ENCODE peak calls at places on chromosomes 3 and 15, in five cellular contexts. U is A549, Q is heart left ventricle, K is tibial nerve, R is adrenal gland. E is an unnamed sample.

GRCh38 chr3:157086053-157086761 is 73.7 kb downstream of the CCNL1 start:
- DNase-seq in Q (peak; percentile 71), K (no peak), R (no peak), U (no peak), E (no peak)

GRCh38 chr3:15171096-15171495 is 35.0 kb upstream of the CAPN7 start:
- DNase-seq in R (no peak), U (no peak), K (no peak), Q (no peak), E (no peak)

GRCh38 chr3:143337387-143337786 is 217.8 kb downstream of the CHST2 start:
- DNase-seq in U (no peak), K (no peak), Q (no peak), R (no peak), E (no peak)

GRCh38 chr15:41332788-41333527 is at the start of gene NUSAP1:
- DNase-seq in U (no peak), Q (no peak), K (no peak), R (no peak), E (no peak)

GRCh38 chr3:187979543-187979942 is 174.4 kb upstream of the LPP start:
- DNase-seq in K (no peak), Q (no peak), R (no peak), U (no peak), E (peak; percentile 85)

GRCh38 chr3:27900316-27900715 is 178.2 kb upstream of the EOMES start:
- DNase-seq in Q (no peak), R (no peak), U (no peak), K (no peak), E (no peak)

GRCh38 chr15:101019351-101019750 is 100.2 kb downstream of the LRRK1 start:
- DNase-seq in U (no peak), Q (no peak), R (no peak), K (no peak), E (peak; percentile 11)

GRCh38 chr3:56801151-56801596 is 575 bp downstream of the ARHGEF3 start:
- DNase-seq in Q (no peak), R (peak; percentile 46), K (no peak), U (no peak), E (peak; percentile 35)

GRCh38 chr3:184565421-184566211 is 4.0 kb downstream of the EPHB3 start:
- DNase-seq in K (no peak), U (no peak), Q (peak; percentile 29), R (no peak), E (peak; percentile 73)

GRCh38 chr3:44236485-44236908 is 5.2 kb upstream of the TOPAZ1 start:
- DNase-seq in Q (no peak), R (no peak), K (no peak), U (no peak), E (no peak)

GRCh38 chr3:194307849-194308248 is 43.3 kb downstream of the CPN2 start:
- DNase-seq in Q (no peak), R (no peak), U (no peak), K (no peak), E (no peak)

GRCh38 chr3:123147754-123148535 is 53.8 kb upstream of the SEC22A start:
- DNase-seq in R (no peak), Q (no peak), K (no peak), U (no peak), E (no peak)

GRCh38 chr3:58021072-58021959 is 13.1 kb downstream of the FLNB start:
- DNase-seq in Q (peak; percentile 39), K (no peak), U (no peak), R (no peak), E (no peak)

GRCh38 chr3:4038351-4038750 is 239.1 kb downstream of the LRRN1 start:
- DNase-seq in U (no peak), K (no peak), R (no peak), Q (no peak), E (no peak)

GRCh38 chr3:120752865-120753264 is 10.3 kb downstream of the GTF2E1 start:
- DNase-seq in Q (no peak), U (no peak), K (no peak), R (no peak), E (no peak)

GRCh38 chr15:76986743-76987142 is 8.2 kb upstream of the PSTPIP1 start:
- DNase-seq in R (peak; percentile 1), K (no peak), Q (no peak), U (no peak), E (no peak)

GRCh38 chr15:73694419-73694818 is 10.2 kb downstream of the CD276 start:
- DNase-seq in K (no peak), Q (no peak), R (no peak), U (no peak), E (peak; percentile 18)

GRCh38 chr3:11480663-11481298 is 162.9 kb downstream of the VGLL4 start:
- DNase-seq in R (no peak), Q (no peak), K (no peak), U (no peak), E (no peak)

GRCh38 chr15:90531147-90531546 is 1.4 kb downstream of the CRTC3 start:
- DNase-seq in K (no peak), R (no peak), Q (no peak), U (no peak), E (no peak)

GRCh38 chr15:90535254-90535653 is 5.5 kb downstream of the CRTC3 start:
- DNase-seq in U (no peak), R (no peak), Q (no peak), K (no peak), E (no peak)

GRCh38 chr15:90529008-90529368 is 735 bp upstream of the CRTC3 start:
- DNase-seq in K (no peak), Q (no peak), R (no peak), U (no peak), E (no peak)

GRCh38 chr15:90529369-90530249 is at the start of gene CRTC3:
- DNase-seq in K (peak; percentile 23), U (peak; percentile 68), R (peak; percentile 52), Q (peak; percentile 59), E (peak; percentile 72)

GRCh38 chr15:90530250-90531051 is 728 bp downstream of the CRTC3 start:
- DNase-seq in Q (peak; percentile 44), R (peak; percentile 54), U (peak; percentile 40), K (peak; percentile 19), E (peak; percentile 56)
- TF ChIP-seq POLR2A in Q (no peak), R (no peak), U (no peak), K (no peak), E (no peak)

GRCh38 chr15:39362832-39363561 is 217.9 kb upstream of the THBS1 start:
- DNase-seq in R (no peak), Q (no peak), K (no peak), U (no peak), E (no peak)
- H3K4me1 ChIP-seq in R (no peaks in the 10 kb centered on the region), Q (no peaks in the 10 kb centered on the region), K (no peaks in the 10 kb centered on the region), U (peaks cover 37% of the 10 kb centered on the region), E (no peaks in the 10 kb centered on the region)

GRCh38 chr15:89750560-89751542 is at the start of gene MESP1:
- DNase-seq in R (peak; percentile 92), U (peak; percentile 96), K (peak; percentile 82), Q (peak; percentile 93), E (peak; percentile 94)
- TF ChIP-seq POLR2A in R (no peak), U (peak; percentile 93), K (no peak), Q (peak; percentile 52), E (peak; percentile 39)

GRCh38 chr3:141415959-141416358 is 47.7 kb downstream of the ZBTB38 start:
- DNase-seq in Q (no peak), U (no peak), R (no peak), K (no peak), E (no peak)
- H3K4me1 ChIP-seq in Q (peaks cover 59% of the 10 kb centered on the region), U (peaks cover 76% of the 10 kb centered on the region), R (peaks cover 55% of the 10 kb centered on the region), K (peaks cover 55% of the 10 kb centered on the region), E (peaks cover 8% of the 10 kb centered on the region)

GRCh38 chr3:31828007-31828406 is 153.1 kb downstream of the OSBPL10 start:
- DNase-seq in K (no peak), Q (no peak), R (no peak), U (no peak), E (no peak)

GRCh38 chr3:31829826-31830426 is 151.1 kb downstream of the OSBPL10 start:
- DNase-seq in R (no peak), Q (no peak), U (no peak), K (no peak), E (no peak)

GRCh38 chr3:31831526-31832034 is 149.5 kb downstream of the OSBPL10 start:
- DNase-seq in R (no peak), K (no peak), Q (no peak), U (no peak), E (no peak)

GRCh38 chr3:31832576-31832975 is 148.5 kb downstream of the OSBPL10 start:
- DNase-seq in K (no peak), Q (no peak), U (no peak), R (no peak), E (no peak)

GRCh38 chr3:31829011-31829410 is 152.1 kb downstream of the OSBPL10 start:
- DNase-seq in R (no peak), U (no peak), Q (no peak), K (no peak), E (no peak)
- TF ChIP-seq POLR2A in R (no peak), U (no peak), Q (no peak), K (no peak), E (no peak)

GRCh38 chr3:71492566-71492965 is 91.0 kb downstream of the FOXP1 start:
- DNase-seq in Q (no peak), R (no peak), U (no peak), K (no peak), E (no peak)

GRCh38 chr3:71491141-71491752 is 92.3 kb downstream of the FOXP1 start:
- DNase-seq in Q (no peak), U (no peak), K (no peak), R (no peak), E (no peak)

GRCh38 chr3:71488882-71489281 is 94.6 kb downstream of the FOXP1 start:
- DNase-seq in R (no peak), U (no peak), K (no peak), Q (no peak), E (no peak)

GRCh38 chr3:71489315-71489761 is 94.2 kb downstream of the FOXP1 start:
- DNase-seq in U (no peak), K (no peak), Q (no peak), R (no peak), E (no peak)

DNA sequence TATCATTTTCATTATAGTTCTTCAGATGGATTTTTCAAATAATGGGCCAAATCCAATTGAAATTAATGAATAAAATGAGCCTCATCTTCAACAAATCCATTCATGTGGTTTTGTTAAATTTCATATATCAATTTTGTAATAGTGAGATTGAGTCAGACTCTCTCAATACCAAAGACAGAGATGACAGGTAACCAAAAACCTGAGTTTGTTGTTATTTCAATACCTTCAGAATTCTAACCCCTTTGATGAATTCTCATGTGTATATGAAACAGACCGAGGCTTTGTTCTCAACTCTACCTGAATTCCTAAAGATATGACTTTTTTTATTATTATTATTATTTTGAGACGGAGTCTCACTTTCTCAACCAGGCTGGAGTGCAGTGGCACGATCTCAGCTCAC is 92.8 kb downstream of the FOXP1 start:
- DNase-seq in R (no peak), U (no peak), Q (no peak), K (no peak), E (no peak)
- H3K4me1 ChIP-seq in R (no peaks in the 10 kb centered on the region), U (peaks cover 5% of the 10 kb centered on the region), Q (peaks cover 1% of the 10 kb centered on the region), K (no peaks in the 10 kb centered on the region), E (no peaks in the 10 kb centered on the region)

DNA sequence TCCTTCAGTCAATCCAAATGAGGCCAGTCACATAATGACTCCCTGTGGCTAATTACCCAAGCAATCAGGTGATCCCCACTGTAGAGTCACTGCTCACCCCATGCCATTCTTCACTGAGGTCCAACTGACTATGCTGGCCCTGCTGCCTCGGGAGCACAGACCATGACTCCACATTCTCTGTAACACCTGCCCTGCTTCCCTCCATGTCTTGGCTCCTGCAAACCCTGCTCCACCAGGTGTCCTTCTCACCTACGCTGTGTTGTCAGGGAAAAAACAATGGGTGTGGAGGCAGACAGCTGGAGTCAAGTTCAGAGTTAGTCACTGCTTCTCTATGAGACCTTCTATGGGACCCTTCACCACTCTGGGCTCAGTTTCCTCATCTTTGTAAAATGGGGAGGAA is 6.1 kb upstream of the SFMBT1 start:
- DNase-seq in R (no peak), Q (no peak), K (no peak), U (no peak), E (no peak)
- TF ChIP-seq POLR2A in R (no peak), Q (no peak), K (no peak), U (no peak), E (no peak)

E was measured in Peyer's patch.